ENCODE peak calls at places on chromosome 21, in ten cellular contexts. F, G, X, S, V, Q, H, A, M and N are unnamed samples.

GRCh38 chr21:36640260-36641244 is 58.4 kb upstream of the SIM2 start:
- DNase-seq in F (no peak), G (no peak), X (no peak), S (peak; percentile 11), V (no peak), Q (no peak), H (no peak), A (no peak), M (no peak), N (no peak)

GRCh38 chr21:35275776-35276175 is 226.7 kb upstream of the RUNX1 start:
- DNase-seq in F (peak; percentile 38), G (no peak), X (no peak), S (peak; percentile 65), V (no peak), Q (no peak), H (no peak), A (no peak), M (no peak), N (no peak)

GRCh38 chr21:46557469-46557868 is 47.4 kb downstream of the S100B start:
- DNase-seq in F (no peak), G (no peak), X (no peak), S (no peak), V (no peak), Q (no peak), H (no peak), A (peak; percentile 82), M (no peak), N (peak; percentile 3)

GRCh38 chr21:41766883-41767605 is at the start of gene RIPK4:
- DNase-seq in F (peak; percentile 95), G (peak; percentile 67), X (peak; percentile 74), S (peak; percentile 36), V (peak; percentile 76), Q (peak; percentile 66), H (peak; percentile 48), A (peak; percentile 92), M (no peak), N (peak; percentile 84)

GRCh38 chr21:36917487-36918158 is 48.8 kb downstream of the HLCS start:
- DNase-seq in F (peak; percentile 73), G (no peak), X (no peak), S (peak; percentile 60), V (peak; percentile 55), Q (no peak), H (no peak), A (peak; percentile 67), M (no peak), N (no peak)

GRCh38 chr21:34205811-34206635 is 132.6 kb downstream of the MRPS6 start:
- DNase-seq in F (no peak), G (no peak), X (no peak), S (no peak), V (no peak), Q (no peak), H (no peak), A (no peak), M (no peak), N (no peak)

GRCh38 chr21:38308010-38308784 is 51.4 kb downstream of the KCNJ15 start:
- DNase-seq in F (no peak), G (no peak), X (no peak), S (no peak), V (no peak), Q (no peak), H (no peak), A (no peak), M (no peak), N (no peak)

GRCh38 chr21:29164330-29164942 is 34.0 kb downstream of the MAP3K7CL start:
- DNase-seq in F (peak; percentile 85), G (no peak), X (no peak), S (peak; percentile 81), V (peak; percentile 63), Q (no peak), H (no peak), A (no peak), M (no peak), N (no peak)

GRCh38 chr21:31580866-31581276 is 78.6 kb upstream of the SOD1 start:
- DNase-seq in F (peak; percentile 65), G (peak; percentile 80), X (peak; percentile 73), S (peak; percentile 43), V (peak; percentile 46), Q (peak; percentile 74), H (peak; percentile 74), A (peak; percentile 91), M (peak; percentile 59), N (peak; percentile 62)

GRCh38 chr21:41651396-41651795 is 115.5 kb downstream of the RIPK4 start:
- DNase-seq in F (no peak), G (no peak), X (no peak), S (no peak), V (no peak), Q (no peak), H (no peak), A (peak; percentile 82), M (no peak), N (no peak)

GRCh38 chr21:35743571-35743970 is 316.8 kb downstream of the SETD4 start:
- DNase-seq in F (peak; percentile 71), G (no peak), X (no peak), S (peak; percentile 43), V (no peak), Q (no peak), H (no peak), A (no peak), M (no peak), N (no peak)